ENCODE peak calls at places on chromosomes 12 and 14, in four cellular contexts. B is HCT116, M is K562, Y is HepG2. W is an unnamed sample.

GRCh38 chr14:52609445-52610044 is 56.9 kb downstream of the GPR137C start:
- DNase-seq in B (no peak), M (peak; percentile 3), Y (peak; percentile 7), W (no peak)

GRCh38 chr12:18849080-18849479 is 111.2 kb downstream of the CAPZA3 start:
- DNase-seq in B (peak; percentile 31), M (no peak), Y (no peak), W (no peak)

GRCh38 chr12:112285600-112286401 is 96.4 kb downstream of the HECTD4 start:
- DNase-seq in B (no peak), M (no peak), Y (peak; percentile 83), W (no peak)

GRCh38 chr12:116257213-116257612 is 20.3 kb downstream of the MED13L start:
- DNase-seq in B (no peak), M (no peak), Y (no peak), W (no peak)

GRCh38 chr14:38366374-38366773 is 110.5 kb upstream of the CLEC14A start:
- DNase-seq in B (no peak), M (no peak), Y (no peak), W (no peak)

GRCh38 chr12:68264864-68265256 is 11.5 kb upstream of the IL22 start:
- DNase-seq in B (no peak), M (no peak), Y (no peak), W (no peak)

GRCh38 chr12:112824701-112825100 is 33.2 kb downstream of the RPH3A start:
- DNase-seq in B (no peak), M (no peak), Y (no peak), W (no peak)

GRCh38 chr12:14780851-14781250 is 22.4 kb downstream of the WBP11 start:
- DNase-seq in B (no peak), M (no peak), Y (no peak), W (no peak)

GRCh38 chr14:61403411-61403810 is 82.0 kb downstream of the PRKCH start:
- DNase-seq in B (no peak), M (no peak), Y (no peak), W (no peak)

GRCh38 chr14:52835122-52835903 is 43.9 kb upstream of the GNPNAT1 start:
- DNase-seq in B (peak; percentile 57), M (peak; percentile 12), Y (no peak), W (no peak)

GRCh38 chr12:63301311-63301710 is 150.3 kb upstream of the AVPR1A start:
- DNase-seq in B (no peak), M (no peak), Y (no peak), W (no peak)

GRCh38 chr12:103547929-103548328 is 39.1 kb upstream of the STAB2 start:
- DNase-seq in B (no peak), M (no peak), Y (no peak), W (no peak)

GRCh38 chr14:93280743-93281142 is 52.1 kb downstream of the BTBD7 start:
- DNase-seq in B (no peak), M (no peak), Y (peak; percentile 40), W (no peak)

GRCh38 chr14:73825551-73826188 is 26.0 kb upstream of the PTGR2 start:
- DNase-seq in B (peak; percentile 76), M (peak; percentile 82), Y (peak; percentile 69), W (peak; percentile 38)

GRCh38 chr14:90373887-90374286 is 22.9 kb upstream of the CALM1 start:
- DNase-seq in B (no peak), M (no peak), Y (no peak), W (no peak)

GRCh38 chr12:113235976-113236375 is 14.7 kb downstream of the TPCN1 start:
- DNase-seq in B (no peak), M (no peak), Y (no peak), W (no peak)

GRCh38 chr12:114269153-114269552 is 136.8 kb downstream of the TBX5 start:
- DNase-seq in B (no peak), M (no peak), Y (no peak), W (no peak)

GRCh38 chr14:100010679-100011078 is 54.5 kb upstream of the EVL start:
- DNase-seq in B (no peak), M (no peak), Y (no peak), W (no peak)

GRCh38 chr12:131350943-131351318 is 360.0 kb upstream of the SFSWAP start:
- DNase-seq in B (no peak), M (no peak), Y (no peak), W (no peak)

GRCh38 chr14:84750284-84750683 is 779.7 kb upstream of the FLRT2 start:
- DNase-seq in B (no peak), M (no peak), Y (no peak), W (no peak)

GRCh38 chr12:56102683-56103065 is 1.7 kb upstream of the PA2G4 start:
- DNase-seq in B (no peak), M (no peak), Y (no peak), W (no peak)

GRCh38 chr14:78092040-78092439 is 78.1 kb upstream of the NRXN3 start:
- DNase-seq in B (no peak), M (no peak), Y (no peak), W (no peak)

GRCh38 chr14:89856871-89857345 is 97.6 kb downstream of the EFCAB11 start:
- DNase-seq in B (no peak), M (no peak), Y (no peak), W (no peak)

GRCh38 chr12:87848248-87848868 is 180.8 kb downstream of the C12orf50 start:
- DNase-seq in B (peak; percentile 54), M (peak; percentile 18), Y (peak; percentile 25), W (peak; percentile 38)

GRCh38 chr12:65308601-65309071 is 30.2 kb downstream of the MSRB3 start:
- DNase-seq in B (no peak), M (no peak), Y (no peak), W (no peak)

GRCh38 chr12:57766464-57767311 is at the start of gene CYP27B1:
- DNase-seq in B (no peak), M (peak; percentile 47), Y (no peak), W (no peak)

GRCh38 chr12:12837025-12837872 is 24.1 kb downstream of the DDX47 start:
- DNase-seq in B (peak; percentile 67), M (peak; percentile 48), Y (peak; percentile 37), W (peak; percentile 71)

GRCh38 chr12:75564398-75564797 is 53.0 kb upstream of the KRR1 start:
- DNase-seq in B (no peak), M (no peak), Y (no peak), W (no peak)

GRCh38 chr12:56602239-56602638 is 27.9 kb downstream of the BAZ2A start:
- DNase-seq in B (no peak), M (no peak), Y (no peak), W (no peak)

GRCh38 chr12:56991319-56991906 is 14.9 kb downstream of the ZBTB39 start:
- DNase-seq in B (no peak), M (peak; percentile 60), Y (no peak), W (no peak)

DNA sequence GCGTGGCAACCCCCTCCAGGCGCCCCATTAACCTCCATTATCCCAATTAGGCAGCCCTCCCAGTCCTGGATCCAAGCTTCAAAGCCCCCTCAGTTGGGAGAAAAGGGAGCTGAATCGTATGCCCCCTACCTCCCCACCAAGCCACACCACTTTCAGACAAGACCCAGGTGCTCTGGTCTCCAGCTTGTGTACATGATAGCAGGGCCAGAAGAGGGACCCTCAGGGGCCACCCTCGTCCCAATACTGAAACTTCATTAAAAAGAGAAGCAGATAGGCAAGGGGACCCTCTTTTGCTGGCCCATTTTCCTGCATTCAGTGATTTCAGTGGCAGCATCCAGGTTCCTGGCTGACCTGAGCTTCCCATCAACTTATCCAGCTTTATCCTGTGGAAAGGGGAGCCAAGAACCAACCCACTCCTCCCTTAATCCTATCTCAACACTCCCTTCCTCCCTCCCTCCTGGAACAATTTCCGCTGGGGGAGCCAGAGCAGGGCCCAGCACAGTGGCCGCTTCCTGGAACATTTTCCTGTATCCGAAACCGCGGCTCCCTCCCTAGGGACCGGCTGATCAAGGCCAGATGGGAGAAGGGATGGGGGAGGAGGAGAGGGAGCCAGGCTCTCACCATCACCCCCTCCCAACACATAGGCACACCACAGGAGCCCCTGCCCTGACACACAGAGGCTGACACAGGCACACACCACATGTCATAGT is 9.5 kb upstream of the SP7 start:
- DNase-seq in B (no peak), M (no peak), Y (no peak), W (no peak)
- TF ChIP-seq POLR2AphosphoS5 in B (no peak), M (no peak), Y (no peak), W (no peak)

GRCh38 chr14:71773900-71774481 is 158.2 kb upstream of the RGS6 start:
- DNase-seq in B (no peak), M (no peak), Y (no peak), W (no peak)
- TF ChIP-seq TCF7L2 in B (no peak), M (no peak), Y (no peak), W (no peak)

GRCh38 chr12:81726634-81727033 is 32.5 kb downstream of the PPFIA2 start:
- DNase-seq in B (no peak), M (no peak), Y (no peak), W (no peak)

GRCh38 chr12:81722004-81722403 is 37.1 kb downstream of the PPFIA2 start:
- DNase-seq in B (no peak), M (no peak), Y (no peak), W (no peak)

GRCh38 chr12:81727387-81727786 is 31.8 kb downstream of the PPFIA2 start:
- DNase-seq in B (no peak), M (no peak), Y (no peak), W (no peak)

DNA sequence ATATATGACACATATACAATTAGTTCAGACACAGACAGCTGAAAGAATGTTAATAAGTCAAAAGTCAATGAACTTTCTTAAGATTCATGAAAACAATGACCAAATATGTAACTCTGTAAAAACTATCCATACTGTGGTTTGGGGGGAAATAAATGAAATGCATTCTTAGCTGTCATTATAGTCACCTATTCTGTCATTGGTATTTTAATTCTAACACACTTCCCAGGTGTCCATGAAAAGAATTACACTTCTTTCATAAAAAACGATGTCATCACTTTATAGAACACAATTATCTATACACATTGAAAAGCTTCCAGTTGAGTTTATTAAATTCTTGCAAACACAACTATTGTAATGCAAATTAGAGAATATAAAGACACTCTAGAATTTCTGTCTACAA is 35.8 kb downstream of the PPFIA2 start:
- DNase-seq in B (no peak), M (no peak), Y (no peak), W (no peak)
- H3K4me1 ChIP-seq in B (no peaks in the 10 kb centered on the region), M (no peaks in the 10 kb centered on the region), Y (no peaks in the 10 kb centered on the region), W (no peaks in the 10 kb centered on the region)

DNA sequence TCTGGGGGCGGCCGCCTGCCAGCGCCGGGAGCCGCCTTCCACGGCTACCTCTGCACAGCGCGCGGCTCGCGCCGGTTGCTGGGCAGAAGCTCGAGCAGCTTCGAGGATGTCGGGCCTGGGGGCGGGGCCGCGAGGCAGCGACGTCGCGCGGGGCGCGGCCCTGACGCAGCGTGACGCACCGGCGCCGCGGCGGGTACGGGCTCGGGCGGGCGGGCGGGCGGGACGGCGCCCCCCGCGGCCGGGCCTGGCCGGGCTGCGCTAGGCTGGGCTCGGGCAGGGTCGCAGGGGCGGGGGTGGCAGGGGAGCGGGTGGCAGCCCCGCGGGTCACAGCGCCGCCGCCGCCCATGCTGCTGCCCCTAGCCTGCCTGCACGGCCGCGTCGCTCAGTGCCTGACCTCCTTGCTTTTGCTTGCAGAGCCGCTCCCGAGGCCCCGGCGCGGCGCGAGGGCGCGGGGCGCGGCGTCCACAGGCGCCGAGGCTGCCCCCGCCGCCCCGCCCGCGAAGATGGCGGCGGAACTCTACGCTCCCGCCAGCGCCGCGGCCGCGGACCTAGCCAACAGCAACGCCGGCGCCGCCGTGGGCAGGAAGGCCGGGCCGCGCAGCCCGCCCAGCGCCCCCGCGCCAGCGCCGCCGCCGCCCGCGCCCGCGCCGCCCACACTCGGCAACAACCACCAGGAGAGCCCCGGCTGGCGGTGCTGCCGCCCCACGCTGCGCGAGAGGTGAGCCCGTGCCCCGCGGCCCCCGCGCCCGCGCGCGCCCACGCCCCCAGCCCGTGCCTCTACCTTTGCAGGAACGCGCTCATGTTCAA is at the start of gene BTBD6:
- DNase-seq in B (peak; percentile 61), M (no peak), Y (no peak), W (no peak)
- TF ChIP-seq POLR2AphosphoS5 in B (peak; percentile 64), M (no peak), Y (no peak), W (no peak)

W was measured in Panc1.